ENCODE peak calls at places on chromosomes 6 and 20, in six cellular contexts. P, Q, Z, M, I and E are unnamed samples. For H3K4me1, the result is how much of the 10 kb centered on the place peaks cover.

GRCh38 chr6:97068211-97068610 is 143.7 kb downstream of the KLHL32 start:
- DNase-seq in I (no peak), P (peak), Z (no peak), Q (no peak), M (peak), E (peak)

GRCh38 chr6:76682842-76683241 is 610.4 kb upstream of the IMPG1 start:
- DNase-seq in M (peak), Q (no peak), I (no peak), P (peak), Z (no peak), E (no peak)

GRCh38 chr6:62371840-62372239 is 85.8 kb upstream of the KHDRBS2 start:
- DNase-seq in I (no peak), Q (no peak), M (no peak), P (no peak), Z (no peak), E (no peak)

GRCh38 chr6:12537389-12537788 is 179.2 kb upstream of the PHACTR1 start:
- DNase-seq in P (no peak), I (no peak), Q (no peak), Z (no peak), M (no peak), E (no peak)

GRCh38 chr6:165988306-165988756 is 179.3 kb downstream of the TBXT start:
- DNase-seq in I (no peak), Q (no peak), M (no peak), Z (no peak), P (peak), E (no peak)

GRCh38 chr20:12030470-12030869 is 112.8 kb downstream of the BTBD3 start:
- DNase-seq in I (no peak), P (no peak), Z (no peak), M (no peak), Q (peak), E (no peak)

GRCh38 chr6:28580484-28580883 is 54.8 kb downstream of the GPX5 start:
- DNase-seq in M (no peak), P (peak), I (no peak), Z (no peak), Q (no peak), E (no peak)

GRCh38 chr6:82996156-82996555 is 69.5 kb downstream of the UBE3D start:
- DNase-seq in P (no peak), I (no peak), M (no peak), Q (no peak), Z (no peak), E (no peak)

GRCh38 chr20:31811796-31812728 is 7.1 kb upstream of the MYLK2 start:
- DNase-seq in P (peak), I (peak), M (no peak), Z (no peak), Q (no peak), E (no peak)

GRCh38 chr6:56242343-56242742 is 5.0 kb downstream of the COL21A1 start:
- DNase-seq in P (no peak), Q (no peak), I (no peak), M (no peak), Z (no peak), E (no peak)

GRCh38 chr6:157632821-157633220 is 190.2 kb upstream of the SNX9 start:
- DNase-seq in M (no peak), P (peak), I (no peak), Q (no peak), Z (no peak), E (no peak)

GRCh38 chr6:35080016-35080680 is 61.0 kb downstream of the TCP11 start:
- DNase-seq in P (no peak), Z (no peak), I (no peak), M (no peak), Q (no peak), E (no peak)

GRCh38 chr6:69290116-69290515 is 506.7 kb downstream of the LMBRD1 start:
- DNase-seq in P (no peak), I (no peak), Q (no peak), M (no peak), Z (no peak), E (no peak)

GRCh38 chr6:103273048-103273447 is 1586.7 kb downstream of the HACE1 start:
- DNase-seq in M (peak), P (no peak), Z (peak), I (no peak), Q (no peak), E (peak)

GRCh38 chr20:2059411-2059810 is 42.2 kb upstream of the STK35 start:
- DNase-seq in M (no peak), Q (no peak), I (no peak), Z (no peak), P (no peak), E (no peak)

GRCh38 chr6:137901454-137901853 is 34.4 kb downstream of the TNFAIP3 start:
- DNase-seq in M (no peak), I (no peak), Q (no peak), Z (no peak), P (no peak), E (no peak)

GRCh38 chr20:53891306-53891894 is 179.0 kb downstream of the BCAS1 start:
- DNase-seq in Q (no peak), M (no peak), P (peak), I (no peak), Z (no peak), E (no peak)

GRCh38 chr6:159594106-159594749 is 98.8 kb downstream of the SOD2 start:
- DNase-seq in Q (no peak), Z (peak), I (no peak), P (peak), M (no peak), E (no peak)

GRCh38 chr6:148776321-148776966 is 29.6 kb downstream of the UST start:
- DNase-seq in I (no peak), M (no peak), Q (no peak), Z (no peak), P (peak), E (no peak)

GRCh38 chr20:59161626-59162170 is 1.9 kb upstream of the ZNF831 start:
- DNase-seq in I (no peak), M (peak), Z (no peak), P (no peak), Q (no peak), E (no peak)

GRCh38 chr20:63568170-63568981 is 5.7 kb downstream of the HELZ2 start:
- DNase-seq in M (no peak), Q (no peak), I (no peak), Z (no peak), P (no peak), E (no peak)

GRCh38 chr6:144423167-144423566 is 138.0 kb downstream of the UTRN start:
- DNase-seq in I (no peak), Q (no peak), P (no peak), Z (no peak), M (no peak), E (no peak)

GRCh38 chr6:106117579-106117978 is 31.4 kb downstream of the PRDM1 start:
- DNase-seq in Z (no peak), M (no peak), I (no peak), P (no peak), Q (no peak), E (no peak)

GRCh38 chr6:143361536-143362191 is 88.8 kb downstream of the ADAT2 start:
- DNase-seq in P (no peak), M (no peak), Z (no peak), Q (no peak), I (no peak), E (no peak)

GRCh38 chr6:92231220-92231701 is 1188.1 kb downstream of the EPHA7 start:
- DNase-seq in I (no peak), M (no peak), Q (no peak), Z (no peak), P (no peak), E (no peak)

DNA sequence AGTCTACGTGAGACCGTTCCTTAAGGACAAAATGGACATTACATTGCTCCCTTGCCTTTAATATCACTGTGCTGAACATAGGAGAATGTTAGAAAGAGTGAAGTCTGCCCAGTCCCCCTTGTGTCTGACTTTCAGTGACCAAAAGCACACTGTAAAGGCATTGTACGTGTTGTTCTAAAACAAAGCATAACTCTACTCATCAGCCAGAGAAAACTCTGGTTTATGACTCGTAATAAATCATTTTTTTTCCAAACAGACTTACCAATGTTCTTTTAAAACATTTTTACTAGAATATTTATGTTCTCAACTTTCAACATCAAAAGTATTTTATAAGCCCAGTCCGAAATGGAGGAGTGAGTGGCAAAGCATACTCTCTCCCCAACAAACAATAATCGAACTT is 262.5 kb downstream of the GJA1 start:
- DNase-seq in P (no peak), I (no peak), M (no peak), Z (no peak), Q (no peak), E (no peak)
- H3K4me1 ChIP-seq in P (under half), I (under half), M (under half), Z (under half), Q (under half), E (under half)

DNA sequence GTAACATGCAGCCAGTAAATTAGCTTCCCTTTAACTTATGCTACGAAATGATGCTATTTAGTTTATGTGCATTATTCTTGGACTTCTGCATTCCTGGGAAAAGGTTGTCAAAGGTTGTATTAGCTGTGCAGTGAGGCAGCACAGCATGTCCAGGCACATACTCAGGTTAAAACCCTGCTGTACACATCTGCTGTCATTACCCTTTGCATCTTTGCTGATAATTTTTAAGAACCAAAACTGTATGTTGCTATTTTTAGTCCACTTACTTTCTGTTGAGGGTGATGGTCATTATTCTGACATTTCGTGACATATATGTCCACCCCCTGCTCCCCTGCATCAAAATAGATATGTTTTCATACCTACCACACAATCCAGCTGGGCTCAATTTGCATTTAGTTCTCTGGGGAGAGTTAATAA is 142.5 kb upstream of the SPACA1 start:
- DNase-seq in Z (no peak), M (peak), Q (no peak), P (no peak), I (no peak), E (no peak)
- H3K4me1 ChIP-seq in Z (under half), M (half or more), Q (under half), P (under half), I (under half), E (under half)

DNA sequence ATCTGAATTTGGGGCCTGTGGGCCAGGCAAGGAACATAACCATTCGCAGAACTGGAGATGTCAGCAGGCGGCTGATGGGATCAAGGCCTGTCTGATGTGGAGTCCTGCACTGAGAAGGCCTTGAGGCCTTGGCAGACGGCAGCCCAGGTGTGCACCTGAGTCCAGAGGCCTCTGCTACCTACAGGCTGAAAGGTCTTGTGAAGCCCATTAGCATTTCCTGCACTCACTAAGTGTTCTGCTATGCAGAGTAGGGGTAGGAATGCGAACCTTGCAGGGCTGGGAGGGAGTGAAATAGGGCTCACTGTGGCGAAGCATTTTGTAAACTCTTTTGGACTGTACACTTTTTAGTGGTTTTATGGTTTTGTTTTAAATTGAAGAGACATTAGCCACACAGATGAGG is 48.3 kb upstream of the RNF24 start:
- DNase-seq in P (peak), Q (no peak), Z (no peak), I (no peak), M (no peak), E (no peak)
- H3K4me1 ChIP-seq in P (half or more), Q (half or more), Z (under half), I (half or more), M (under half), E (under half)

GRCh38 chr20:61873651-61874420 is 191.8 kb downstream of the TAF4 start:
- DNase-seq in P (no peak), M (no peak), Z (no peak), Q (no peak), I (no peak), E (no peak)

GRCh38 chr20:61875996-61876395 is 189.7 kb downstream of the TAF4 start:
- DNase-seq in Q (no peak), I (no peak), Z (no peak), P (no peak), M (no peak), E (no peak)

GRCh38 chr20:61875221-61875885 is 190.3 kb downstream of the TAF4 start:
- DNase-seq in M (no peak), I (no peak), Z (no peak), Q (no peak), P (no peak), E (no peak)

GRCh38 chr20:61872371-61872900 is 193.2 kb downstream of the TAF4 start:
- DNase-seq in Z (no peak), Q (no peak), P (no peak), M (no peak), I (no peak), E (no peak)

DNA sequence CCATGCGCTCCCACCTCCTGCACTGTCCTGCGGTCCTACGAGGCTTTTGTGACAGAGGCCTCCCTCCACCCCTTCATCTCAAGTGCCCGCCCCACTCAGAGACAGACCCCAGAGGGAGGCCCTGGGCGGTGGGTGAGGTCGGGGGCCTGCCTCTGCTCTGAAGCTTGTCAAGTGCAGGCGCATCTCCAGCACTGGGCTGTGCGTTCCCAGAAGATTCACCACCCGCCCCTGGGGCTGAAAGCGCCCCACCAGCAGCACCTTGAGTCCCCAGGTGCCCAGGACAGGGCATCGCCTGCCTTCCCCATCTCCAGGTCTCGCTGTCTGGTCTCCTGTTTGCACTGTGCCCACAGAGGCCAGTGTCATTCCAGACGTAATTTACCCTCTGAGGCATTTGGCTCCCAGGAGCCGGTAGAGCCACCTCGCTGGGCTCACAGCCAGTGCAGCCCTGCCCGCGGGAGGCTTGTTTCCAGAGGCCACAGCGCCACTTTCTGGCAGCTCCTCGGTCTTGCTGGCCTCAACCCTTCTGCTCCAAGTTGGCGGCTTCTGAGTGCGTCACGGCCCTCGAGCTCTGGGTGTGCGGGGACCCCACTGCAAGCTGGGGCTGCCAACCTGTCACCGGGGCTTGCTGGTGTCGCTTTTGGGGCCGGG is 191.1 kb downstream of the TAF4 start:
- DNase-seq in M (peak), Z (no peak), Q (no peak), I (peak), P (peak), E (peak)
- H3K4me1 ChIP-seq in M (under half), Z (under half), Q (under half), I (under half), P (under half), E (under half)

DNA sequence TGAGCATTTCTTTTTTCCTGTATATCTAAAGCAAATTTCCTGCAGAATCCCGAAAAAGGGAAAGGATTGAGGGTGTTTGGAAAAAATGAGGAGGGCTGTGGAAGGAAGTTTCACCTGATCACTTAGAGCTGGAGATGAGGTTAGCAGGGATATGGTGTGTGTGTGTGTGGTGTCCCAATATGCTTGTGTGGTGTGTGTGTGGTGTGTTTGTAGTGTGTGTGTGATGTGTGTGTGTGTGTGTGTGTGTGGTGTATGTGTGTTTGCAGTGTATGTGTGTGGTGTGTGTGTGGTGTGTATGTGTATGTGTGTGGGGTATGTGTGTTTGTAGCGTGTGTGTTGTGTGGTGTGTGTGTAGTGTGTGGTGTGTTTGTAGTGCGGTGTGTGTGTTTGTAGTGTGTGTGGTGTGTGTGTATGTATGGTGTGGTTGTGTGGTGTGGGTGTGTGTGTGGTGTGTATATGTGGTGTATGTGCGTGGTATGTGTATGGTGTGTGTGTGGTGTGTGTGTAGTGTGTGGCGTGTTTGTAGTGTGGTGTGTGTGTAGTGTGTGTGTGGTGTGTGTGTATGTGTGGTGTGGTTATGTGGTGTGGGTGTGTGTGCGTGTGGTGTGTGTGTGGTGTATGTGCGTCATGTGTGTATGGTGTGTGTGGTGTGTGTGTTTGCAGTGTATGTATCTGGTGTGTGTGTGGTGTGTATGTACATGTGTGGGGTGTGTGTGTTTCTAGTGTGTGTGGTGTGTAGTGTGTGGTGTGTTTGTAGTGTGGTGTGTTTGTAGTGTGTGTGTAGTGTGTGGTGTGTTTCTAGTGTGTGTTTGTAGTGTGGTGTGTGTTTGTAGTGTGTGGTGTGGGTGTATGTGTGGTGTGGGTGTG is 67.6 kb downstream of the GCNT2 start:
- DNase-seq in P (no peak), M (no peak), I (no peak), Z (no peak), Q (no peak), E (no peak)
- H3K4me1 ChIP-seq in P (under half), M (under half), I (under half), Z (under half), Q (under half), E (under half)

GRCh38 chr6:32175711-32176475 is at the start of gene AGPAT1:
- DNase-seq in I (peak), Q (peak), M (peak), P (peak), Z (no peak), E (peak)
- H3K4me1 ChIP-seq in I (half or more), Q (under half), M (under half), P (under half), Z (under half), E (under half)

GRCh38 chr20:23136893-23137745 is 51.0 kb upstream of the CD93 start:
- DNase-seq in Q (peak), I (no peak), M (no peak), P (no peak), Z (no peak), E (no peak)
- H3K4me1 ChIP-seq in Q (under half), I (under half), M (under half), P (under half), Z (under half), E (under half)

GRCh38 chr6:112799889-112800288 is 452.8 kb downstream of the RFPL4B start:
- DNase-seq in I (no peak), M (no peak), Q (no peak), Z (no peak), P (no peak), E (no peak)
- H3K4me1 ChIP-seq in I (under half), M (under half), Q (under half), Z (under half), P (under half), E (under half)

DNA sequence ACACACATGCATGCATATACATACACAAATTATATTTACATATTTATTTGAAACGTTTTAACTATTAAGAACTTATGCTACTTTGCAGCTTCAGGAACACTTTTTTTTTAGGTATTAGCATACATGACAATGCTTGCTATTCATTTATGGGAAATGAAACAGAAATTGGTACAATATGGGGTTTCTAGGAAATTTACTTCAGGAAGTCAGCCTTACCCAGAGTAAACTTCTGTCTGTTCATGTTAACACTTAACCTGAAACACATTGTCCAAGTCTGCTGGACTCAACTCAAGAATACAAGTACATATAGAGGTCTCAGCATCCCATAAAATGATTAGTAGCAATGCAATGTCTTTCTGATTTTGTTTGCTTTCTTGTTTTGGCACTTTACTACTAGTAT is 145.6 kb downstream of the RPS12 start:
- DNase-seq in Q (no peak), P (no peak), M (no peak), Z (no peak), I (no peak), E (no peak)
- H3K4me1 ChIP-seq in Q (under half), P (under half), M (under half), Z (under half), I (under half), E (under half)

DNA sequence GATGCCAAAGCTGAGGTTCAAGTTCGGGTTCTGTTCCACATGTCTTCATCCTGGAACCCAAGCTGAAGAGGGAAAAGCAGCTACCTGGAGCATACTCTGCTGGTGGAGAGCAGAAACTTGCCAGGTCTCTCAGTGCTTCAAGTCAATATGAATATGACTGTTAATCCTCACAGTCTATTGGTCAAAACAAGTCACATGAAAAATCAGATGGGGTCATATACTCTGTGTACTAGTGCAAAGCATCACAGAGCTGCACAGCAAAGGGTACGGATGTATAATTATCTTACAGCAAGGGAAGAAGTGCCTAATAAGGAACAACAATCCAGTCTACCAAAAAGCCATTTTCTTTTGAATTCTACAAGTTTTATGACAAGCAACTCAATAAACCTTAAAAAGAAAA is 11.6 kb downstream of the NCOA7 start:
- DNase-seq in I (no peak), M (no peak), Q (no peak), P (no peak), Z (no peak), E (no peak)
- H3K4me1 ChIP-seq in I (under half), M (half or more), Q (under half), P (under half), Z (under half), E (under half)